ENCODE peak calls at places on chromosome 18, in six cellular contexts. One of them, this sample, is unnamed.

GRCh38 chr18:42053188-42053781 is 98.3 kb downstream of the PIK3C3 start:
- DNase-seq in fibroblast of mammary gland: peak
- DNase-seq in DND-41: peak
- DNase-seq in AG09319: no peak
- DNase-seq in PC-9: peak
- DNase-seq in GM20000: peak
- DNase-seq in this sample: peak

GRCh38 chr18:32310119-32310518 is 120.3 kb downstream of the MEP1B start:
- DNase-seq in fibroblast of mammary gland: peak
- DNase-seq in DND-41: no peak
- DNase-seq in AG09319: no peak
- DNase-seq in PC-9: no peak
- DNase-seq in GM20000: no peak
- DNase-seq in this sample: no peak

GRCh38 chr18:6405237-6406074 is 9.3 kb downstream of the L3MBTL4 start:
- DNase-seq in fibroblast of mammary gland: no peak
- DNase-seq in DND-41: no peak
- DNase-seq in AG09319: no peak
- DNase-seq in PC-9: no peak
- DNase-seq in GM20000: no peak
- DNase-seq in this sample: no peak

GRCh38 chr18:22678486-22678885 is 254.6 kb upstream of the RBBP8 start:
- DNase-seq in fibroblast of mammary gland: no peak
- DNase-seq in DND-41: no peak
- DNase-seq in AG09319: no peak
- DNase-seq in PC-9: no peak
- DNase-seq in GM20000: no peak
- DNase-seq in this sample: no peak

GRCh38 chr18:69401475-69402218 is 959 bp downstream of the DOK6 start:
- DNase-seq in fibroblast of mammary gland: peak
- DNase-seq in DND-41: no peak
- DNase-seq in AG09319: no peak
- DNase-seq in PC-9: no peak
- DNase-seq in GM20000: peak
- DNase-seq in this sample: no peak

GRCh38 chr18:13548944-13549878 is 177.1 kb downstream of the FAM210A start:
- DNase-seq in fibroblast of mammary gland: no peak
- DNase-seq in DND-41: no peak
- DNase-seq in AG09319: no peak
- DNase-seq in PC-9: no peak
- DNase-seq in GM20000: peak
- DNase-seq in this sample: no peak

GRCh38 chr18:11154369-11154982 is 5.1 kb upstream of the PIEZO2 start:
- DNase-seq in fibroblast of mammary gland: peak
- DNase-seq in DND-41: no peak
- DNase-seq in AG09319: peak
- DNase-seq in PC-9: no peak
- DNase-seq in GM20000: peak
- DNase-seq in this sample: no peak

GRCh38 chr18:189254-189653 is 30.9 kb downstream of the USP14 start:
- DNase-seq in fibroblast of mammary gland: no peak
- DNase-seq in DND-41: no peak
- DNase-seq in AG09319: no peak
- DNase-seq in PC-9: no peak
- DNase-seq in GM20000: no peak
- DNase-seq in this sample: no peak

GRCh38 chr18:10751711-10752110 is 225.9 kb downstream of the NAPG start:
- DNase-seq in fibroblast of mammary gland: no peak
- DNase-seq in DND-41: no peak
- DNase-seq in AG09319: no peak
- DNase-seq in PC-9: no peak
- DNase-seq in GM20000: no peak
- DNase-seq in this sample: no peak

GRCh38 chr18:76708036-76708726 is 114.2 kb upstream of the ZNF236 start:
- DNase-seq in fibroblast of mammary gland: no peak
- DNase-seq in DND-41: no peak
- DNase-seq in AG09319: no peak
- DNase-seq in PC-9: no peak
- DNase-seq in GM20000: no peak
- DNase-seq in this sample: no peak

GRCh38 chr18:76709659-76710645 is 112.4 kb upstream of the ZNF236 start:
- DNase-seq in fibroblast of mammary gland: peak
- DNase-seq in DND-41: peak
- DNase-seq in AG09319: peak
- DNase-seq in PC-9: peak
- DNase-seq in GM20000: peak
- DNase-seq in this sample: peak

GRCh38 chr18:76708727-76709353 is 113.5 kb upstream of the ZNF236 start:
- DNase-seq in fibroblast of mammary gland: no peak
- DNase-seq in DND-41: no peak
- DNase-seq in AG09319: no peak
- DNase-seq in PC-9: no peak
- DNase-seq in GM20000: no peak
- DNase-seq in this sample: no peak

GRCh38 chr18:76713432-76713831 is 108.9 kb upstream of the ZNF236 start:
- DNase-seq in fibroblast of mammary gland: no peak
- DNase-seq in DND-41: no peak
- DNase-seq in AG09319: no peak
- DNase-seq in PC-9: no peak
- DNase-seq in GM20000: no peak
- DNase-seq in this sample: no peak

DNA sequence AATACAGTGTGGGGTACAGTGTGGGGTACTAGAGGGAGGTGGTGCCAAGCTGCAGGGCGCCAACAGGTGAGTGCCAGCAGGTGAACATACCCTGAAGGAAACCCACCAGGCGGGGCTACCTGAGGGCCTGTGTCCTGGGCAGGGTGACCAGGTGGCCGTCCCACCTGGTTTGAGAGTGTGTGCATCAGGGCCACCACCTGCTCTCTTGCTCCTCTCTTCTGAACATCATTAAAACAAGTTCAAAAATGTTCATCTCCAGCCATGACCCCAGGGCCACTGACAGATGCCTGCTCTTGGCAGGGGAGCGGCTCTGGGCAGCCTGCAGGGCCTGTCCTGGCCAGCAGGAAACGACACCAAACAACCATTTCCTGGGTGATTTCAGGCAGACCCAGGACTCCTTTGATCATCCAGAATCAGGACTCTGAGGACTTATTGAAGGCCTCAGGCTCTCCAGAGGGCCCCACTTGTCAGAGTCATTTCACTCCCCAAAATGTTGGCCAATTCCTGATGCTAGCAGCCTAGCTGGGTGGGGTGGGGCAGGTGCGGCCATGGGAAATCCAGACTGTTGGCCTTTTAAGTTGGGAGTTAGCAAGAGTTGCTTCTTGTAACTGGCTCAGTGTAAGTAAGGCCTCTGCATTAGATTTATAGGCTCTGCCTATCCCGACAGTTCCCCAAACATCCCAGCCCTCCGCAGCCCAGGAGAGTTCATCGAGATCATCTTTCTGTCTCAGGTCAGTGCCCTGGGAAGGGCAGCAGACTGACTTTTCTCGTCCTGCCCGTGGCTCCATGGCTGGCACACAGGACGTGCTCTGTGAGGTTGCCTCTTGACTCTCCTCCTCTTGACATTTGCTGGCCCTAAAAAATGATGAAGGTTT is 111.5 kb upstream of the ZNF236 start:
- DNase-seq in fibroblast of mammary gland: no peak
- DNase-seq in DND-41: no peak
- DNase-seq in AG09319: no peak
- DNase-seq in PC-9: no peak
- DNase-seq in GM20000: no peak
- DNase-seq in this sample: no peak
- TF ChIP-seq CTCF in fibroblast of mammary gland: no peak
- TF ChIP-seq CTCF in DND-41: no peak
- TF ChIP-seq CTCF in AG09319: no peak
- TF ChIP-seq CTCF in PC-9: no peak
- TF ChIP-seq CTCF in GM20000: no peak
- TF ChIP-seq CTCF in this sample: no peak

GRCh38 chr18:3005462-3005861 is 7.5 kb downstream of the LPIN2 start:
- DNase-seq in fibroblast of mammary gland: no peak
- DNase-seq in DND-41: no peak
- DNase-seq in AG09319: no peak
- DNase-seq in PC-9: no peak
- DNase-seq in GM20000: no peak
- DNase-seq in this sample: no peak

GRCh38 chr18:2997846-2998599 is 14.9 kb downstream of the LPIN2 start:
- DNase-seq in fibroblast of mammary gland: no peak
- DNase-seq in DND-41: no peak
- DNase-seq in AG09319: no peak
- DNase-seq in PC-9: no peak
- DNase-seq in GM20000: no peak
- DNase-seq in this sample: no peak

GRCh38 chr18:3007491-3007890 is 5.5 kb downstream of the LPIN2 start:
- DNase-seq in fibroblast of mammary gland: no peak
- DNase-seq in DND-41: no peak
- DNase-seq in AG09319: no peak
- DNase-seq in PC-9: no peak
- DNase-seq in GM20000: no peak
- DNase-seq in this sample: no peak

GRCh38 chr18:2998644-2999043 is 14.3 kb downstream of the LPIN2 start:
- DNase-seq in fibroblast of mammary gland: no peak
- DNase-seq in DND-41: no peak
- DNase-seq in AG09319: no peak
- DNase-seq in PC-9: no peak
- DNase-seq in GM20000: no peak
- DNase-seq in this sample: no peak

DNA sequence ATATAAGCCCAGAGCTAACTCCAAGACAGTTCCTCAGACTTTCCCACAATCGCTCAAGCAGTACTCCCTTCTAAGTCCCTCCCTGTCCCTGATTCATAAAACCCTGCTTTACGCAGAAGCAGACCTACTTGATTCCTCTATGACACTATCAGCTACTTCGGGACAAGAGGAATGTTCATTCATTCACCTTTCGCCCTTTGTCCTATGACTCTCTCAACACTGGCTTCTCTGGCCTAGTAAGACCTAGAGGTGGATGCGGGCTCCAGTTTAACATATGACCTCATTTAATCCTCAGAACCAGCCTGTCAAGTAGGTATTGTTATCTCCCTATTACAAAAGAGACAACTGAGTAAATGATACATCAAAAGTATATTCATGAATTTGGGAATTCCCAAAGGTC is 10.2 kb downstream of the LPIN2 start:
- DNase-seq in fibroblast of mammary gland: no peak
- DNase-seq in DND-41: no peak
- DNase-seq in AG09319: no peak
- DNase-seq in PC-9: no peak
- DNase-seq in GM20000: no peak
- DNase-seq in this sample: no peak
- TF ChIP-seq CTCF in fibroblast of mammary gland: no peak
- TF ChIP-seq CTCF in DND-41: no peak
- TF ChIP-seq CTCF in AG09319: no peak
- TF ChIP-seq CTCF in PC-9: no peak
- TF ChIP-seq CTCF in GM20000: no peak
- TF ChIP-seq CTCF in this sample: no peak

GRCh38 chr18:9530226-9531009 is 55.1 kb downstream of the RALBP1 start:
- DNase-seq in fibroblast of mammary gland: no peak
- DNase-seq in DND-41: no peak
- DNase-seq in AG09319: no peak
- DNase-seq in PC-9: no peak
- DNase-seq in GM20000: no peak
- DNase-seq in this sample: no peak
- TF ChIP-seq CTCF in fibroblast of mammary gland: no peak
- TF ChIP-seq CTCF in DND-41: no peak
- TF ChIP-seq CTCF in AG09319: no peak
- TF ChIP-seq CTCF in PC-9: no peak
- TF ChIP-seq CTCF in GM20000: no peak
- TF ChIP-seq CTCF in this sample: no peak

DNA sequence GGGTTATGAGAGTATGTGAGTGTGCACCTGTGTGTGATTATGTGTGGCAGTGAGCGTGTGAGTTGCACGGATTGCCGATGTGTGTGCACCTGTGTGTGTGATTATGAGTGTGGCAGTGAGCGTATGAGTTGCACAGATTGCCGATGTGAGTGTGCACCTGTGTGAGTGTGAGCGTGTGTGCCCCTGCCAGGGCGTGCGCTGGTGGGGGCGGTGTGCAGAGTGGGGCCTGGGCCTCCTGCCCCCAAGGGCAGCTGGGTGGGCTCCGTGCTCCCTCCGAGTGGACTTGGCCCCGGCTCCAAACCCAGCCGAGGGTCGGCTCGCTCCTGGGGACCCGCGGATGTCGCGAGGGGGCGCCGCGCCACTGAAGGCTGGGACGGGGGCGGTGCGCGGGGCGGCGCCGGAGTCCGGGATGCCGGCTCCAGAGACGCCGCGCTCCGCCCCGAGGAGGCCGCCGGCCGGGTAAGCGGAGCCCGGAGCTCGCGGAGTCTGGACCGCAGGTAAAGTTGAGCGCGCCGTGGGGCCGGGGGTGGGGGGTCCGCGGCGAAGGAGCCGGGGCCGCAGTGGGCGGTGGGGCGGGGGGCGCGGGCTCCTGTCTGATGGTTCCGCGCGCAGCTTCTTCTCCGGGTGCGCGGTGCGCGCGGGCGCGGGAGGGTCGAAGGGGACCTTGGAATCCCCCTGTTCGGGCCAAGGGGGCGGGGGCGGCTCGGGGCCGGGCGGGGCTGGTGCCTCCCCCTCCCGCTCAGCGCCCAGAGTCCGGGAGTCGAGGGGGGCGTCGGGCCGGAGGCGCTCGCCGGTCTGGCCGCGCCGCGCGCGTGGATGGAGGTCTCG is at the start of gene KCNG2:
- DNase-seq in fibroblast of mammary gland: peak
- DNase-seq in DND-41: no peak
- DNase-seq in AG09319: no peak
- DNase-seq in PC-9: peak
- DNase-seq in GM20000: peak
- DNase-seq in this sample: peak
- TF ChIP-seq CTCF in fibroblast of mammary gland: no peak
- TF ChIP-seq CTCF in DND-41: no peak
- TF ChIP-seq CTCF in AG09319: no peak
- TF ChIP-seq CTCF in PC-9: no peak
- TF ChIP-seq CTCF in GM20000: peak
- TF ChIP-seq CTCF in this sample: no peak